ENCODE peak calls at places on chromosomes 7 and 10, in seven cellular contexts. One of them, this sample, is unnamed.

GRCh38 chr7:156559001-156559400 is 81.6 kb upstream of the RNF32 start:
- DNase-seq in IMR-90: no peak
- DNase-seq in K562: no peak
- DNase-seq in A549: no peak
- DNase-seq in GM12878: no peak
- DNase-seq in SK-N-SH: no peak
- DNase-seq in H1: no peak
- DNase-seq in this sample: no peak

GRCh38 chr7:44132039-44132438 is 8.7 kb upstream of the POLD2 start:
- DNase-seq in IMR-90: peak; percentile 12
- DNase-seq in K562: no peak
- DNase-seq in A549: no peak
- DNase-seq in GM12878: no peak
- DNase-seq in SK-N-SH: no peak
- DNase-seq in H1: no peak
- DNase-seq in this sample: no peak

GRCh38 chr10:51895209-51895608 is 195.8 kb upstream of the CSTF2T start:
- DNase-seq in IMR-90: peak; percentile 65
- DNase-seq in K562: no peak
- DNase-seq in A549: no peak
- DNase-seq in GM12878: no peak
- DNase-seq in SK-N-SH: no peak
- DNase-seq in H1: no peak
- DNase-seq in this sample: no peak

GRCh38 chr7:141161959-141162547 is 88.2 kb downstream of the TMEM178B start:
- DNase-seq in IMR-90: no peak
- DNase-seq in K562: no peak
- DNase-seq in A549: no peak
- DNase-seq in GM12878: no peak
- DNase-seq in SK-N-SH: no peak
- DNase-seq in H1: no peak
- DNase-seq in this sample: no peak

GRCh38 chr7:78326189-78326588 is 527.6 kb downstream of the PHTF2 start:
- DNase-seq in IMR-90: peak; percentile 60
- DNase-seq in K562: no peak
- DNase-seq in A549: no peak
- DNase-seq in GM12878: no peak
- DNase-seq in SK-N-SH: no peak
- DNase-seq in H1: no peak
- DNase-seq in this sample: no peak

GRCh38 chr10:93995182-93995581 is 1.5 kb downstream of the PLCE1 start:
- DNase-seq in IMR-90: no peak
- DNase-seq in K562: no peak
- DNase-seq in A549: no peak
- DNase-seq in GM12878: no peak
- DNase-seq in SK-N-SH: no peak
- DNase-seq in H1: no peak
- DNase-seq in this sample: no peak

GRCh38 chr10:88154596-88155250 is 291.3 kb downstream of the PTEN start:
- DNase-seq in IMR-90: peak; percentile 75
- DNase-seq in K562: no peak
- DNase-seq in A549: no peak
- DNase-seq in GM12878: no peak
- DNase-seq in SK-N-SH: no peak
- DNase-seq in H1: no peak
- DNase-seq in this sample: no peak

GRCh38 chr7:77348371-77348813 is 67.8 kb downstream of the GSAP start:
- DNase-seq in IMR-90: peak; percentile 82
- DNase-seq in K562: no peak
- DNase-seq in A549: no peak
- DNase-seq in GM12878: no peak
- DNase-seq in SK-N-SH: peak; percentile 42
- DNase-seq in H1: no peak
- DNase-seq in this sample: no peak

GRCh38 chr10:43156590-43157340 is 18.5 kb downstream of the CSGALNACT2 start:
- DNase-seq in IMR-90: no peak
- DNase-seq in K562: no peak
- DNase-seq in A549: no peak
- DNase-seq in GM12878: no peak
- DNase-seq in SK-N-SH: no peak
- DNase-seq in H1: no peak
- DNase-seq in this sample: no peak

GRCh38 chr7:157436076-157436475 is 99.3 kb downstream of the DNAJB6 start:
- DNase-seq in IMR-90: no peak
- DNase-seq in K562: no peak
- DNase-seq in A549: no peak
- DNase-seq in GM12878: no peak
- DNase-seq in SK-N-SH: no peak
- DNase-seq in H1: no peak
- DNase-seq in this sample: no peak

GRCh38 chr10:119761106-119761505 is 35.3 kb downstream of the INPP5F start:
- DNase-seq in IMR-90: peak; percentile 94
- DNase-seq in K562: no peak
- DNase-seq in A549: no peak
- DNase-seq in GM12878: no peak
- DNase-seq in SK-N-SH: no peak
- DNase-seq in H1: no peak
- DNase-seq in this sample: no peak

GRCh38 chr7:149125189-149125863 is 798 bp downstream of the ZNF425 start:
- DNase-seq in IMR-90: no peak
- DNase-seq in K562: peak; percentile 16
- DNase-seq in A549: no peak
- DNase-seq in GM12878: no peak
- DNase-seq in SK-N-SH: no peak
- DNase-seq in H1: peak; percentile 48
- DNase-seq in this sample: no peak

GRCh38 chr10:8033812-8034665 is 20.4 kb upstream of the GATA3 start:
- DNase-seq in IMR-90: no peak
- DNase-seq in K562: no peak
- DNase-seq in A549: no peak
- DNase-seq in GM12878: no peak
- DNase-seq in SK-N-SH: no peak
- DNase-seq in H1: peak; percentile 71
- DNase-seq in this sample: no peak

GRCh38 chr7:23598321-23598720 is 1.1 kb downstream of the CCDC126 start:
- DNase-seq in IMR-90: no peak
- DNase-seq in K562: peak; percentile 17
- DNase-seq in A549: no peak
- DNase-seq in GM12878: no peak
- DNase-seq in SK-N-SH: no peak
- DNase-seq in H1: no peak
- DNase-seq in this sample: peak; percentile 10

GRCh38 chr7:23597064-23597907 is at the start of gene CCDC126:
- DNase-seq in IMR-90: peak; percentile 87
- DNase-seq in K562: peak; percentile 91
- DNase-seq in A549: peak; percentile 90
- DNase-seq in GM12878: peak; percentile 57
- DNase-seq in SK-N-SH: peak; percentile 98
- DNase-seq in H1: peak; percentile 98
- DNase-seq in this sample: peak; percentile 83

GRCh38 chr7:23593706-23594105 is 3.5 kb upstream of the CCDC126 start:
- DNase-seq in IMR-90: no peak
- DNase-seq in K562: no peak
- DNase-seq in A549: no peak
- DNase-seq in GM12878: no peak
- DNase-seq in SK-N-SH: no peak
- DNase-seq in H1: no peak
- DNase-seq in this sample: no peak

GRCh38 chr7:23597908-23598224 is 684 bp downstream of the CCDC126 start:
- DNase-seq in IMR-90: no peak
- DNase-seq in K562: no peak
- DNase-seq in A549: no peak
- DNase-seq in GM12878: no peak
- DNase-seq in SK-N-SH: no peak
- DNase-seq in H1: no peak
- DNase-seq in this sample: no peak

DNA sequence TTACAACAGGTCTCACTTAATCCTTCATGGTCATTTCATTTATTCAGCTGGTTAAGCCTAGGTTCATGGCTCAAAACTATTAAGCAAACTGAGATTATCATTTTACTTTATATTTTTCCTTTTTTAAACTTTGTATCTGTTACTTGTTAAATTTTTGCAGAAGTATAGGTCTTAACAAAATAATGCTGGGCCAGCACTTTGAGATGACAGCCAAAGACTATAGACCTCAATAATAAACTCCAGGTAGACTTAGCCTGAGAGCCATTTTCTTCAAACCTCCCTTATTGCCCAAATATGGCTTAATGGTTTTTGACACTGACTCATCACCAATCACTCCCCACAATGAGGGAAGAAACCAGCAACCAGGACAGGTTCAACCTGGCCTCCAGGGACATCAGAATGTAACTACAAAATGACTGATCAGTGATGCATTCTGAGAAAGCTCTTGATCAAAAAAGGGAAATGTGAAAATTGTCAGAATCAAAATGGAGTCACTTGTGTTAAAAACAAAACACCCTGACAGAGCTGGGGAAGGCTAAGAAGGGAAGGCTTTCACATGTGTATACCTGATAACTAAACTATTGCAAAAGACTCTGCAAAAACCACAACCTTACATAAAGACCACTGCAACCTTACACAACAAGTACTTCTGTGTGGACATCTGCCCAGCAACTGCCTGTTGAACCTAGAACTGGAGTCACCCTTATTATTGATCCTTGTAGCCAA is 2.1 kb upstream of the CCDC126 start:
- DNase-seq in IMR-90: no peak
- DNase-seq in K562: no peak
- DNase-seq in A549: no peak
- DNase-seq in GM12878: peak; percentile 98
- DNase-seq in SK-N-SH: no peak
- DNase-seq in H1: no peak
- DNase-seq in this sample: peak; percentile 70
- TF ChIP-seq RFX5 in IMR-90: no peak
- TF ChIP-seq RFX5 in K562: no peak
- TF ChIP-seq RFX5 in A549: no peak
- TF ChIP-seq RFX5 in GM12878: peak; percentile 74
- TF ChIP-seq RFX5 in SK-N-SH: no peak
- TF ChIP-seq RFX5 in H1: no peak
- TF ChIP-seq RFX5 in this sample: peak; percentile 95

DNA sequence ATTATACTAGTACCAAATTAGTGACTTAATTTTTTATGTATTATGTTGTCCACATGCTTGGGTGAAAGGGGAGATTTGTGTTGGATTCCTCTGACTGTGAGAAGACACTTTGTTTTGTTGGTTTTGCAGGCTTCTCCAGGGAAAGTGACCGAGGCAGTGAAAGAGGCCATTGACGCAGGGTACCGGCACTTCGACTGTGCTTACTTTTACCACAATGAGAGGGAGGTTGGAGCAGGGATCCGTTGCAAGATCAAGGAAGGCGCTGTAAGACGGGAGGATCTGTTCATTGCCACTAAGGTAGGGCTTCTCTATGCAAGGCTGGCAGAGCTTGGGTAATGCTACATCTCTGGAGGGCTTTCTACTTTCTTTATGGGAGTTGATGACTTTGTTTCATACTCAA is 4.5 kb downstream of the AKR1E2 start:
- DNase-seq in IMR-90: no peak
- DNase-seq in K562: no peak
- DNase-seq in A549: no peak
- DNase-seq in GM12878: no peak
- DNase-seq in SK-N-SH: no peak
- DNase-seq in H1: no peak
- DNase-seq in this sample: no peak
- TF ChIP-seq RFX5 in IMR-90: no peak
- TF ChIP-seq RFX5 in K562: no peak
- TF ChIP-seq RFX5 in A549: no peak
- TF ChIP-seq RFX5 in GM12878: no peak
- TF ChIP-seq RFX5 in SK-N-SH: no peak
- TF ChIP-seq RFX5 in H1: no peak
- TF ChIP-seq RFX5 in this sample: no peak

GRCh38 chr10:31549936-31550335 is 230.9 kb downstream of the ZEB1 start:
- DNase-seq in IMR-90: no peak
- DNase-seq in K562: no peak
- DNase-seq in A549: no peak
- DNase-seq in GM12878: no peak
- DNase-seq in SK-N-SH: no peak
- DNase-seq in H1: no peak
- DNase-seq in this sample: no peak
- TF ChIP-seq RFX5 in IMR-90: no peak
- TF ChIP-seq RFX5 in K562: no peak
- TF ChIP-seq RFX5 in A549: no peak
- TF ChIP-seq RFX5 in GM12878: no peak
- TF ChIP-seq RFX5 in SK-N-SH: no peak
- TF ChIP-seq RFX5 in H1: no peak
- TF ChIP-seq RFX5 in this sample: no peak

GRCh38 chr10:122495406-122496340 is 34.3 kb downstream of the HTRA1 start:
- DNase-seq in IMR-90: no peak
- DNase-seq in K562: no peak
- DNase-seq in A549: no peak
- DNase-seq in GM12878: no peak
- DNase-seq in SK-N-SH: no peak
- DNase-seq in H1: no peak
- DNase-seq in this sample: no peak
- TF ChIP-seq RFX5 in IMR-90: no peak
- TF ChIP-seq RFX5 in K562: no peak
- TF ChIP-seq RFX5 in A549: no peak
- TF ChIP-seq RFX5 in GM12878: no peak
- TF ChIP-seq RFX5 in SK-N-SH: no peak
- TF ChIP-seq RFX5 in H1: no peak
- TF ChIP-seq RFX5 in this sample: no peak

DNA sequence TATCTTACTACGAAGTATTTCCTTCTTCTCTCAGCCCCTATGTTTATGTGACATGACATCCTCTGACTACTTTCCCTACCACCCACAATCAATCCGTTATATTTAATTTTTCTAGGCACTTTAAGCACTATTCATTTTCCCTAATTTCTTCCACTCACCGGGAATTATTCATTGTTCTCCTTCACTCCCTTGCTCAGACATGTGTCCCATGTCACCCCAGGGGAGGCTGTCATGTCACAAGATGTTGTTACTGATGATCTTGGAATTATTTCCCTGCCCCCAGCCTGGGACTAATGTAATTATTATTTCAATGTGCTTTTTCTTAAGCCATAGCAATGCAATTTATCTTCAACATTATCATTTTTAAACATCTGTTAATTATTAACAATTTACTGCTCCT is 317.2 kb downstream of the PHF14 start:
- DNase-seq in IMR-90: no peak
- DNase-seq in K562: no peak
- DNase-seq in A549: no peak
- DNase-seq in GM12878: no peak
- DNase-seq in SK-N-SH: no peak
- DNase-seq in H1: no peak
- DNase-seq in this sample: no peak
- TF ChIP-seq RFX5 in IMR-90: no peak
- TF ChIP-seq RFX5 in K562: no peak
- TF ChIP-seq RFX5 in A549: no peak
- TF ChIP-seq RFX5 in GM12878: no peak
- TF ChIP-seq RFX5 in SK-N-SH: no peak
- TF ChIP-seq RFX5 in H1: no peak
- TF ChIP-seq RFX5 in this sample: no peak

DNA sequence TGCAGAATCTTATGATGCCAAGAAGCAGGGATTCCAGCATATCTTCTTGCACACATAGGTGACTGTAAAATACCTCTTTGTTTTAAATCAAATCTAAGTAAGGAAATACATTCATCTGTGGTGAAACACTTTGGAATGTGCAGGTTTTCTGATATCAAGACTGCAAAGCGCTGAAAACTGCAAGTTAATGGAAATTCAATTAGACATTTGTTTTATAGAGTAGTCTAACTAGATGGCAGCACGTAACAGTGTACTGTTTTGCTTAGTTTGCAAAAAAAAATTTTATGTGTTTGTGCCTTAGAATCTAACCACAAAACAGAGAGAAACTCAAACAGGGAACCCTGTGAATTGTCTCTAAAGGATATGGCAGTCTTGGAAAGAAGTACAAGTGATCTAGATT is 259.2 kb downstream of the HDAC9 start:
- DNase-seq in IMR-90: peak; percentile 16
- DNase-seq in K562: no peak
- DNase-seq in A549: no peak
- DNase-seq in GM12878: no peak
- DNase-seq in SK-N-SH: no peak
- DNase-seq in H1: no peak
- DNase-seq in this sample: no peak
- TF ChIP-seq RFX5 in IMR-90: no peak
- TF ChIP-seq RFX5 in K562: no peak
- TF ChIP-seq RFX5 in A549: no peak
- TF ChIP-seq RFX5 in GM12878: no peak
- TF ChIP-seq RFX5 in SK-N-SH: no peak
- TF ChIP-seq RFX5 in H1: no peak
- TF ChIP-seq RFX5 in this sample: no peak

This sample was measured in HepG2.